ENCODE peak calls at places on chromosomes 1 and 21, in four cellular contexts. U is uterus, L is breast epithelium, G is tibial nerve. V is an unnamed sample.

GRCh38 chr21:39616373-39616772 is 3.6 kb downstream of the B3GALT5 start:
- DNase-seq in U (no peak), L (no peak), G (no peak), V (no peak)

GRCh38 chr21:34825101-34825500 is 156.3 kb downstream of the CLIC6 start:
- DNase-seq in U (no peak), L (no peak), G (no peak), V (no peak)

GRCh38 chr1:82001345-82001744 is 200.6 kb downstream of the ADGRL2 start:
- DNase-seq in U (no peak), L (no peak), G (no peak), V (no peak)

GRCh38 chr1:19623523-19623922 is 20.6 kb upstream of the NBL1 start:
- DNase-seq in U (no peak), L (no peak), G (no peak), V (no peak)

GRCh38 chr1:28369518-28370219 is at the start of gene PHACTR4:
- DNase-seq in U (peak; percentile 90), L (peak; percentile 82), G (peak; percentile 81), V (peak; percentile 94)

GRCh38 chr1:209825591-209826433 is 2.0 kb upstream of the UTP25 start:
- DNase-seq in U (no peak), L (no peak), G (no peak), V (no peak)

GRCh38 chr1:81179239-81179638 is 621.5 kb upstream of the ADGRL2 start:
- DNase-seq in U (no peak), L (no peak), G (no peak), V (no peak)

GRCh38 chr1:62438163-62438562 is 1.3 kb downstream of the USP1 start:
- DNase-seq in U (no peak), L (no peak), G (no peak), V (no peak)

GRCh38 chr1:6065093-6065878 is 19.6 kb downstream of the KCNAB2 start:
- DNase-seq in U (no peak), L (no peak), G (no peak), V (no peak)

GRCh38 chr1:62312698-62313097 is 6.5 kb downstream of the KANK4 start:
- DNase-seq in U (no peak), L (no peak), G (no peak), V (no peak)

GRCh38 chr21:26732442-26733221 is 112.6 kb downstream of the ADAMTS1 start:
- DNase-seq in U (peak; percentile 40), L (no peak), G (peak; percentile 71), V (peak; percentile 34)

GRCh38 chr1:22117851-22118250 is 25.0 kb downstream of the WNT4 start:
- DNase-seq in U (peak; percentile 50), L (no peak), G (no peak), V (no peak)

GRCh38 chr1:36807262-36807661 is 227.1 kb downstream of the GRIK3 start:
- DNase-seq in U (no peak), L (no peak), G (no peak), V (peak; percentile 46)

GRCh38 chr1:117414943-117415342 is 47.7 kb downstream of the MAN1A2 start:
- DNase-seq in U (no peak), L (no peak), G (no peak), V (no peak)

GRCh38 chr1:55313903-55314302 is 98.7 kb upstream of the USP24 start:
- DNase-seq in U (no peak), L (no peak), G (no peak), V (no peak)

GRCh38 chr1:223819730-223820514 is 25.8 kb downstream of the TP53BP2 start:
- DNase-seq in U (no peak), L (no peak), G (no peak), V (no peak)

DNA sequence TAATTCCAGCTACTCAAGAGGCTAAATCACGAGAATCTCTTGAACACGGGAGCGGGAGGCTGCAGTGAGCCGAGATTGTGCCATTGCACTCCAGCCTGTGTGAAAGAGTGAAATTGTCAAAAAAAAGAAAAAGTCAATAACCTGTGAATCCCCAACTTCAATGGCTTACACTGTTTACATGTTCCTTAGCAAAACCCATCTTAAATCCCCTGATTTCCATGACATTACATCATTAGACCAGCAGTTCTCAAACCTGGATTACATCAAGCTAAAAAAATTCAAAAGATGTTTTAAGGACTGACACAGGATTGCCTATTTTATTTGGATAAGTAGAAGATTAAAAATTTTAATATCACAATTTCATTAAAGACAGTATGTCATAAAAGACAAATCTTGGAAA is 12.4 kb downstream of the GPBP1L1 start:
- DNase-seq in U (no peak), L (no peak), G (no peak), V (no peak)
- H3K36me3 ChIP-seq in U (no peaks in the 10 kb centered on the region), L (no peaks in the 10 kb centered on the region), G (no peaks in the 10 kb centered on the region), V (no peaks in the 10 kb centered on the region)

GRCh38 chr1:111151838-111152237 is 11.8 kb downstream of the CEPT1 start:
- DNase-seq in U (no peak), L (no peak), G (no peak), V (no peak)

GRCh38 chr1:111148376-111148881 is 8.4 kb downstream of the CEPT1 start:
- DNase-seq in U (no peak), L (no peak), G (no peak), V (no peak)

GRCh38 chr1:111145542-111145941 is 5.5 kb downstream of the CEPT1 start:
- DNase-seq in U (no peak), L (no peak), G (no peak), V (peak; percentile 24)

GRCh38 chr1:111145963-111146768 is 6.1 kb downstream of the CEPT1 start:
- DNase-seq in U (no peak), L (no peak), G (no peak), V (no peak)

DNA sequence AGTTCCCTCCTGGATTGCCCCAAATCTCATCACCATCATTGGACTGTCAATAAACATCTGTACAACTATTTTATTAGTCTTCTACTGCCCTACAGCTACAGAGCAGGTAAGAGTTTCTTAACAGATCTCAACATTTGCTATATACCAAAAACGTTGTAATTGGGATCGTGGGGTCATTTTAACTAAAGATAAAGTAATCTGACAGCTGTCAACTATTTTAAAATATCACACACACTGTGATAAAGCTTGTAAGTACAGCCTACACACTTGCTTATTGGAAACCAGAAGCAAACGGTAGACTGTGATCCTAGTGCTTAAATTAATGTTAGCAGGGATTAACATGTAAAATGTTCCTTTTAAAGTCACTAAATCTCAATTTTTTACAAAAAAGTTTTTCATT is 7.9 kb downstream of the CEPT1 start:
- DNase-seq in U (no peak), L (no peak), G (no peak), V (no peak)
- TF ChIP-seq POLR2A in U (no peak), L (no peak), G (no peak), V (no peak)

GRCh38 chr1:214638474-214638807 is 35.4 kb downstream of the CENPF start:
- DNase-seq in U (no peak), L (no peak), G (no peak), V (no peak)
- H3K27ac ChIP-seq in U (no peak overlapping the region), L (no peak overlapping the region), G (no peak overlapping the region), V (no peak overlapping the region)

GRCh38 chr1:35005711-35006110 is 20.6 kb upstream of the TMEM35B start:
- DNase-seq in U (no peak), L (no peak), G (no peak), V (no peak)

GRCh38 chr1:35001743-35002142 is 16.6 kb upstream of the TMEM35B start:
- DNase-seq in U (no peak), L (no peak), G (no peak), V (no peak)
- H3K36me3 ChIP-seq in U (no peaks in the 10 kb centered on the region), L (no peaks in the 10 kb centered on the region), G (peaks cover 80% of the 10 kb centered on the region), V (peaks cover 55% of the 10 kb centered on the region)

GRCh38 chr1:17141441-17142197 is 22.4 kb upstream of the PADI2 start:
- DNase-seq in U (no peak), L (no peak), G (no peak), V (no peak)
- TF ChIP-seq POLR2A in U (no peak), L (no peak), G (no peak), V (no peak)

V was measured in right lobe of liver.